ENCODE peak calls at places on chromosome 11, in four cellular contexts. F is CD8-positive, alpha-beta memory T cell; S is upper lobe of right lung; A is dorsolateral prefrontal cortex. J is an unnamed sample.
A peak's percentile ranks its signal among the peaks of the same experiment; 100 is the strongest.

GRCh38 chr11:72067266-72067665 is 13.1 kb downstream of the NUMA1 start:
- DNase-seq in F (no peak), S (no peak), A (no peak), J (no peak)

GRCh38 chr11:2927851-2928604 is 1.2 kb downstream of the PHLDA2 start:
- DNase-seq in F (no peak), S (peak; percentile 63), A (peak; percentile 36), J (no peak)

GRCh38 chr11:22920939-22921565 is 60.8 kb upstream of the CCDC179 start:
- DNase-seq in F (no peak), S (no peak), A (no peak), J (no peak)

GRCh38 chr11:45658292-45658991 is 7.0 kb downstream of the CHST1 start:
- DNase-seq in F (no peak), S (peak; percentile 73), A (peak; percentile 91), J (peak; percentile 81)

GRCh38 chr11:118304227-118304808 is at the start of gene CD3E:
- DNase-seq in F (peak; percentile 76), S (no peak), A (no peak), J (no peak)

GRCh38 chr11:2305862-2306823 is 4.3 kb downstream of the TSPAN32 start:
- DNase-seq in F (peak; percentile 23), S (peak; percentile 70), A (peak; percentile 46), J (no peak)

GRCh38 chr11:1883342-1884122 is 8.2 kb downstream of the PRR33 start:
- DNase-seq in F (no peak), S (peak; percentile 40), A (no peak), J (no peak)

GRCh38 chr11:3665336-3666022 is 5.7 kb downstream of the CHRNA10 start:
- DNase-seq in F (no peak), S (no peak), A (no peak), J (no peak)

GRCh38 chr11:45596571-45596970 is 68.9 kb downstream of the CHST1 start:
- DNase-seq in F (no peak), S (no peak), A (no peak), J (no peak)

GRCh38 chr11:833114-833791 is 501 bp downstream of the CD151 start:
- DNase-seq in F (no peak), S (peak; percentile 86), A (no peak), J (no peak)

GRCh38 chr11:71059662-71060061 is 192.7 kb downstream of the SHANK2 start:
- DNase-seq in F (no peak), S (no peak), A (no peak), J (no peak)

GRCh38 chr11:71060358-71060757 is 192.0 kb downstream of the SHANK2 start:
- DNase-seq in F (no peak), S (no peak), A (no peak), J (no peak)

GRCh38 chr11:71055925-71056324 is 196.5 kb downstream of the SHANK2 start:
- DNase-seq in F (no peak), S (no peak), A (no peak), J (no peak)
- H3K27ac ChIP-seq in F (no peak overlapping the region), S (no peak overlapping the region), A (no peak overlapping the region), J (no peak overlapping the region)

GRCh38 chr11:35586216-35586615 is 32.0 kb upstream of the FJX1 start:
- DNase-seq in F (no peak), S (no peak), A (no peak), J (no peak)

GRCh38 chr11:35585411-35585810 is 32.8 kb upstream of the FJX1 start:
- DNase-seq in F (no peak), S (no peak), A (no peak), J (no peak)

GRCh38 chr11:35583843-35584242 is 34.4 kb upstream of the FJX1 start:
- DNase-seq in F (no peak), S (no peak), A (no peak), J (no peak)

GRCh38 chr11:35583126-35583525 is 35.1 kb upstream of the FJX1 start:
- DNase-seq in F (no peak), S (no peak), A (no peak), J (no peak)

DNA sequence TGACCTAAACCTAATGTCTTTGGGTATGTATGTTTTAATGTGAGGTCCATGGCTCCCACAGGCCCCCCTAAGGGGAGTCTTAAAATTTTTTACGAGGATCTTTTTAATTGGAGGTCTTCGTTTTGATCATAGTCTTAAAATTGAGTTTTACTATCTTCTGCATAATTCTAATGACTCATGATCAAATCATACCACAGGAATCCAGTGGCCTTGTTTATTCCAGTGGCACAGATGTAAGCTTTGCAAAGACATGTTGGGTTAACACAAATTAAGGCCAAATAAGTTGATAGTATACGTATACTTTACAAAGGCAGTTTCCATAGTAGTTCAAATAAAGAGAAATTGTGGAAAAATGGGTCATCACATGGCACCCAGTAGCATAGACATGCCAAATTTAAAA is 33.9 kb upstream of the FJX1 start:
- DNase-seq in F (no peak), S (no peak), A (no peak), J (no peak)
- H3K27ac ChIP-seq in F (no peak overlapping the region), S (no peak overlapping the region), A (no peak overlapping the region), J (no peak overlapping the region)

DNA sequence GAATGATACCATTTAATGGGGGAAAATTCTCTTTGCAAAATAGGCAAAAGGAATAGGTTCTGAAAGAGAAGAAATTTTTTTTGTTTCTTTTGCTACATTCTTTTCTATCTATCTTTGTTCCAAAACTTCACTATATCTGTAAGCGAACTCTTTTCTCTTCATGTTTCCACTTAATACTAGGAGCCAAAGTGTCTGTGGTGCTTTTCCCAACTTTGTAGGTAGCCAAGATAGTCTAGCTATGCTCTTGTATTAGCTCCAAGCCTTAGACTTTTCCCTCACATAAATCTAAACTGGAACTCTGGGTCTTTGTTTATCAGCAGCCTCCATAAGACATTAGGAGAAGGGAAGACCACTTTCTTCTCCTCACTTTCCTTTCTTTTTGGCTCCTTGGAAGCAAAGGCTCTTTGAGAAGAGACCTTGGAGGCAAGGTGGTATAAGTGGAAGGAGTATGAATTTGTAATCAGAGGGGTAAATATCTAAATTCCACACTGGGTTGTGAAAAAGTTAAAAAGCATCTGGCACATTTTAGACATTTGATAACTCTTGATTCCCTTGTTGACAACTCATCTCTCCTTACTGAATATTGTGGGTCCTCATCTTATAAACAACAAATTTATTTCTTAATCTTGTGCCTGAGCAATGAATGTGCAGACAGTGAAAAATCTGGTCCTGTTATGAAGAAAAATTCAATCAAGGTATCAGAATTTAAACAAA is 130.0 kb downstream of the EHF start:
- DNase-seq in F (no peak), S (no peak), A (no peak), J (no peak)
- H3K27ac ChIP-seq in F (no peak overlapping the region), S (peak overlapping the region; percentile 51), A (no peak overlapping the region), J (no peak overlapping the region)

GRCh38 chr11:31875861-31876625 is 64.9 kb upstream of the PAX6 start:
- DNase-seq in F (no peak), S (no peak), A (no peak), J (no peak)
- H3K27ac ChIP-seq in F (no peak overlapping the region), S (no peak overlapping the region), A (no peak overlapping the region), J (no peak overlapping the region)

GRCh38 chr11:62706841-62707240 is 383 bp downstream of the BSCL2 start:
- DNase-seq in F (no peak), S (no peak), A (no peak), J (no peak)
- H3K27ac ChIP-seq in F (peak overlapping the region; percentile 13), S (peak overlapping the region; percentile 95), A (peak overlapping the region; percentile 98), J (peak overlapping the region; percentile 92)

GRCh38 chr11:128516467-128516778 is 70.9 kb downstream of the ETS1 start:
- DNase-seq in F (no peak), S (no peak), A (no peak), J (no peak)

GRCh38 chr11:128517457-128518230 is 69.7 kb downstream of the ETS1 start:
- DNase-seq in F (no peak), S (no peak), A (no peak), J (no peak)

GRCh38 chr11:128515766-128516466 is 71.4 kb downstream of the ETS1 start:
- DNase-seq in F (no peak), S (no peak), A (no peak), J (no peak)

GRCh38 chr11:128518493-128519207 is 68.7 kb downstream of the ETS1 start:
- DNase-seq in F (no peak), S (no peak), A (no peak), J (no peak)

GRCh38 chr11:128516886-128517285 is 70.5 kb downstream of the ETS1 start:
- DNase-seq in F (no peak), S (no peak), A (no peak), J (no peak)
- H3K27ac ChIP-seq in F (peak overlapping the region; percentile 92), S (peak overlapping the region; percentile 9), A (no peak overlapping the region), J (no peak overlapping the region)

DNA sequence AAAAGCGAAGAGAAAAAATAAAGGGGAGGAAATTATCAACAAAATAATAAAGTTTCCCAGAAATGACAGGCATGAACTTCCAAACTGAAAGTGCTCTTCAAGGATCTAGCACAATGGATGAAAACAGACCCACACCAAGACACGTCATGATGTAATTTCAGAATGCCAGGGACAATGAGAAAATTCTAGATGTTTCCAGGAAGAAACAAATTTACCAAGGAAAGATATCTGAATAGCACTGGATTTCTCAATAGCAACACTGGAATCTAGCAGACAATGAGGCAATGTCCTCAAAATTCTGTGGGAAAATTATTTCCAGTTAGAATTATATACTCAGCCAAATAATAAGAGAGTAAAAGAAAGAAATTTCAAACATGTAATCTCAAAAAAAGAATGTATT is 46.0 kb downstream of the DENND5A start:
- DNase-seq in F (no peak), S (no peak), A (no peak), J (no peak)
- H3K27ac ChIP-seq in F (no peak overlapping the region), S (no peak overlapping the region), A (peak overlapping the region; percentile 51), J (peak overlapping the region; percentile 58)

GRCh38 chr11:66685276-66686099 is 7.8 kb upstream of the RBM4B start:
- DNase-seq in F (no peak), S (peak; percentile 46), A (peak; percentile 32), J (no peak)

GRCh38 chr11:66686100-66686785 is 8.6 kb upstream of the RBM4B start:
- DNase-seq in F (no peak), S (peak; percentile 37), A (no peak), J (no peak)

GRCh38 chr11:66687831-66688281 is 10.2 kb upstream of the RBM4B start:
- DNase-seq in F (no peak), S (peak; percentile 53), A (peak; percentile 44), J (no peak)

GRCh38 chr11:66688561-66689534 is 11.2 kb upstream of the RBM4B start:
- DNase-seq in F (no peak), S (peak; percentile 60), A (peak; percentile 37), J (no peak)

GRCh38 chr11:66686801-66687750 is 9.4 kb upstream of the RBM4B start:
- DNase-seq in F (no peak), S (peak; percentile 54), A (peak; percentile 41), J (no peak)
- H3K27ac ChIP-seq in F (no peak overlapping the region), S (no peak overlapping the region), A (peak overlapping the region; percentile 40), J (no peak overlapping the region)

DNA sequence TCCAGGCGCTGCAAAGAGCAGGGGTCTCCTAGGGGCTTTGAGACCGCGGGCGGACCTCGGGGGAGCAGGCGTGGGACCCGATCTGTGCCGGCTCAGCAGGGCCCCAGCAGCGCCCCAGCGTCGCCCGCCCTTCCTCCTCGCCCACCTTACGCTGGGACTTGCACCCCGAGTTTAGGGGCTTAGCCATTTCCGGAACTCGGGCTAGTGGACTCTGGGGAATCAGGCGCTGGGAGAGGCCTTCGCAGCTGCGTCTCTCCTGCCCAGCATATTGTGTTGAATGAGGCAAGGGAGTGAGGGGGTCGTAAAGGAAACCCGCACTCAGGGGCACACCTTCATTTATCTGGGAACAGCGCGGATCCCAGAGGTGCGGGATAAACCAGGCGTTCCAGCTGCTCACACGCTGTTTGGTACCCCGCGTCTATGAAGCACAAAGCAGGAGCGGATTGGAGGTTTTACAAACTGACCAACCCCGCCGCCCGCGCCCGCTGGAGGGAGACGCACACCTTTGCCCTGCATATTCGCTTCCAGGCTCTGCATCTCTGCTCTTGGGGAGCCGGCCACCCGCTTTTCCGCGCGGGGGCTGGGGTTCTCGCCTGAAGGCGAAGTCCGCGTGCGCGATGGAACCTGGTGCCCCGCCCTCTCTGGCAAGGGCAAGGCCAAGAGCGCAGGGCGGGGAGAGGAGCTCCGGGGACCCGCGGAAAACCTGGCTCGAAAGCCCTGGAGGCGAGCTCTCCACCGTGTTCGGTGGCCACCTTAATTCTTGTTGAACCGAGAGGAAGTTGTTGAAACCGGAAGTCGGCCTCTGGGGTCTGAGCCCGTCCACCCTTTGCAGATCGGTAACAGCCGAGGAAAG is 6.7 kb upstream of the ALX4 start:
- DNase-seq in F (no peak), S (peak; percentile 67), A (no peak), J (no peak)
- H3K27ac ChIP-seq in F (no peak overlapping the region), S (no peak overlapping the region), A (no peak overlapping the region), J (no peak overlapping the region)

J was measured in substantia nigra.